ENCODE peak calls at places on chromosomes 3 and 15, in nine cellular contexts. One of them, this sample, is unnamed.

GRCh38 chr3:155778441-155778840 is 27.6 kb downstream of the C3orf33 start:
- DNase-seq in adipocyte: peak
- DNase-seq in T-helper 2 cell: no peak
- DNase-seq in RWPE1: no peak
- DNase-seq in dorsolateral prefrontal cortex: no peak
- DNase-seq in effector memory CD4-positive, alpha-beta T cell: no peak
- DNase-seq in CD4-positive, CD25-positive, alpha-beta regulatory T cell: no peak
- DNase-seq in Daoy: no peak
- DNase-seq in HT-29: no peak
- DNase-seq in this sample: peak

GRCh38 chr3:61997112-61997511 is 376.2 kb downstream of the FEZF2 start:
- DNase-seq in effector memory CD4-positive, alpha-beta T cell: no peak
- DNase-seq in dorsolateral prefrontal cortex: no peak
- DNase-seq in RWPE1: no peak
- DNase-seq in HT-29: no peak
- DNase-seq in adipocyte: no peak
- DNase-seq in T-helper 2 cell: no peak
- DNase-seq in CD4-positive, CD25-positive, alpha-beta regulatory T cell: no peak
- DNase-seq in Daoy: no peak
- DNase-seq in this sample: no peak

GRCh38 chr3:85632921-85633320 is 674.1 kb downstream of the CADM2 start:
- DNase-seq in Daoy: no peak
- DNase-seq in adipocyte: no peak
- DNase-seq in HT-29: no peak
- DNase-seq in effector memory CD4-positive, alpha-beta T cell: no peak
- DNase-seq in RWPE1: no peak
- DNase-seq in T-helper 2 cell: no peak
- DNase-seq in CD4-positive, CD25-positive, alpha-beta regulatory T cell: no peak
- DNase-seq in dorsolateral prefrontal cortex: no peak
- DNase-seq in this sample: no peak

GRCh38 chr3:194084284-194084683 is 51.7 kb upstream of the HES1 start:
- DNase-seq in RWPE1: no peak
- DNase-seq in CD4-positive, CD25-positive, alpha-beta regulatory T cell: peak
- DNase-seq in T-helper 2 cell: peak
- DNase-seq in HT-29: no peak
- DNase-seq in Daoy: no peak
- DNase-seq in effector memory CD4-positive, alpha-beta T cell: no peak
- DNase-seq in adipocyte: no peak
- DNase-seq in dorsolateral prefrontal cortex: no peak
- DNase-seq in this sample: no peak

GRCh38 chr3:30233924-30234666 is 372.3 kb upstream of the TGFBR2 start:
- DNase-seq in T-helper 2 cell: no peak
- DNase-seq in Daoy: no peak
- DNase-seq in adipocyte: no peak
- DNase-seq in CD4-positive, CD25-positive, alpha-beta regulatory T cell: no peak
- DNase-seq in HT-29: no peak
- DNase-seq in RWPE1: no peak
- DNase-seq in effector memory CD4-positive, alpha-beta T cell: no peak
- DNase-seq in dorsolateral prefrontal cortex: no peak
- DNase-seq in this sample: no peak

GRCh38 chr15:86394866-86395265 is 315.2 kb downstream of the AGBL1 start:
- DNase-seq in Daoy: no peak
- DNase-seq in adipocyte: no peak
- DNase-seq in T-helper 2 cell: no peak
- DNase-seq in CD4-positive, CD25-positive, alpha-beta regulatory T cell: no peak
- DNase-seq in effector memory CD4-positive, alpha-beta T cell: no peak
- DNase-seq in HT-29: no peak
- DNase-seq in dorsolateral prefrontal cortex: no peak
- DNase-seq in RWPE1: no peak
- DNase-seq in this sample: no peak

GRCh38 chr15:37517506-37517905 is 416.9 kb upstream of the TMCO5A start:
- DNase-seq in HT-29: no peak
- DNase-seq in Daoy: no peak
- DNase-seq in dorsolateral prefrontal cortex: no peak
- DNase-seq in effector memory CD4-positive, alpha-beta T cell: no peak
- DNase-seq in RWPE1: no peak
- DNase-seq in adipocyte: no peak
- DNase-seq in CD4-positive, CD25-positive, alpha-beta regulatory T cell: no peak
- DNase-seq in T-helper 2 cell: no peak
- DNase-seq in this sample: no peak

GRCh38 chr3:141345528-141345927 is 22.8 kb upstream of the ZBTB38 start:
- DNase-seq in RWPE1: no peak
- DNase-seq in dorsolateral prefrontal cortex: no peak
- DNase-seq in CD4-positive, CD25-positive, alpha-beta regulatory T cell: no peak
- DNase-seq in Daoy: no peak
- DNase-seq in HT-29: no peak
- DNase-seq in T-helper 2 cell: no peak
- DNase-seq in adipocyte: no peak
- DNase-seq in effector memory CD4-positive, alpha-beta T cell: no peak
- DNase-seq in this sample: no peak

GRCh38 chr3:2983987-2984724 is 126.0 kb downstream of the IL5RA start:
- DNase-seq in Daoy: no peak
- DNase-seq in HT-29: no peak
- DNase-seq in adipocyte: no peak
- DNase-seq in dorsolateral prefrontal cortex: no peak
- DNase-seq in T-helper 2 cell: no peak
- DNase-seq in RWPE1: no peak
- DNase-seq in CD4-positive, CD25-positive, alpha-beta regulatory T cell: no peak
- DNase-seq in effector memory CD4-positive, alpha-beta T cell: no peak
- DNase-seq in this sample: no peak

GRCh38 chr3:56890448-56891083 is 88.8 kb upstream of the ARHGEF3 start:
- DNase-seq in RWPE1: no peak
- DNase-seq in adipocyte: no peak
- DNase-seq in HT-29: no peak
- DNase-seq in CD4-positive, CD25-positive, alpha-beta regulatory T cell: peak
- DNase-seq in effector memory CD4-positive, alpha-beta T cell: no peak
- DNase-seq in dorsolateral prefrontal cortex: no peak
- DNase-seq in Daoy: no peak
- DNase-seq in T-helper 2 cell: no peak
- DNase-seq in this sample: peak

GRCh38 chr3:189803254-189803653 is 172.1 kb downstream of the TP63 start:
- DNase-seq in Daoy: no peak
- DNase-seq in adipocyte: no peak
- DNase-seq in RWPE1: no peak
- DNase-seq in HT-29: no peak
- DNase-seq in dorsolateral prefrontal cortex: no peak
- DNase-seq in CD4-positive, CD25-positive, alpha-beta regulatory T cell: no peak
- DNase-seq in effector memory CD4-positive, alpha-beta T cell: no peak
- DNase-seq in T-helper 2 cell: no peak
- DNase-seq in this sample: no peak

GRCh38 chr3:124997303-124998246 is 58.2 kb downstream of the HEG1 start:
- DNase-seq in effector memory CD4-positive, alpha-beta T cell: no peak
- DNase-seq in adipocyte: no peak
- DNase-seq in Daoy: no peak
- DNase-seq in dorsolateral prefrontal cortex: no peak
- DNase-seq in RWPE1: no peak
- DNase-seq in CD4-positive, CD25-positive, alpha-beta regulatory T cell: no peak
- DNase-seq in T-helper 2 cell: no peak
- DNase-seq in HT-29: no peak
- DNase-seq in this sample: no peak

GRCh38 chr3:18809640-18810305 is 338.5 kb upstream of the KCNH8 start:
- DNase-seq in CD4-positive, CD25-positive, alpha-beta regulatory T cell: peak
- DNase-seq in dorsolateral prefrontal cortex: no peak
- DNase-seq in adipocyte: no peak
- DNase-seq in RWPE1: no peak
- DNase-seq in HT-29: peak
- DNase-seq in T-helper 2 cell: no peak
- DNase-seq in effector memory CD4-positive, alpha-beta T cell: no peak
- DNase-seq in Daoy: no peak
- DNase-seq in this sample: no peak

GRCh38 chr3:134867277-134867676 is 72.2 kb downstream of the EPHB1 start:
- DNase-seq in RWPE1: no peak
- DNase-seq in CD4-positive, CD25-positive, alpha-beta regulatory T cell: no peak
- DNase-seq in dorsolateral prefrontal cortex: no peak
- DNase-seq in effector memory CD4-positive, alpha-beta T cell: no peak
- DNase-seq in T-helper 2 cell: no peak
- DNase-seq in adipocyte: no peak
- DNase-seq in HT-29: no peak
- DNase-seq in Daoy: no peak
- DNase-seq in this sample: no peak

GRCh38 chr15:101488300-101489164 is 975 bp downstream of the PCSK6 start:
- DNase-seq in RWPE1: no peak
- DNase-seq in HT-29: no peak
- DNase-seq in Daoy: no peak
- DNase-seq in dorsolateral prefrontal cortex: no peak
- DNase-seq in effector memory CD4-positive, alpha-beta T cell: no peak
- DNase-seq in adipocyte: no peak
- DNase-seq in CD4-positive, CD25-positive, alpha-beta regulatory T cell: no peak
- DNase-seq in T-helper 2 cell: no peak
- DNase-seq in this sample: no peak

GRCh38 chr3:134601539-134602439 is 49.0 kb downstream of the KY start:
- DNase-seq in adipocyte: peak
- DNase-seq in T-helper 2 cell: no peak
- DNase-seq in CD4-positive, CD25-positive, alpha-beta regulatory T cell: no peak
- DNase-seq in Daoy: peak
- DNase-seq in HT-29: no peak
- DNase-seq in RWPE1: no peak
- DNase-seq in effector memory CD4-positive, alpha-beta T cell: no peak
- DNase-seq in dorsolateral prefrontal cortex: peak
- DNase-seq in this sample: peak

GRCh38 chr3:33377931-33378330 is 62.3 kb downstream of the UBP1 start:
- DNase-seq in HT-29: no peak
- DNase-seq in dorsolateral prefrontal cortex: no peak
- DNase-seq in CD4-positive, CD25-positive, alpha-beta regulatory T cell: no peak
- DNase-seq in adipocyte: peak
- DNase-seq in Daoy: peak
- DNase-seq in T-helper 2 cell: no peak
- DNase-seq in RWPE1: no peak
- DNase-seq in effector memory CD4-positive, alpha-beta T cell: no peak
- DNase-seq in this sample: peak

GRCh38 chr15:34359416-34359815 is 7.6 kb downstream of the LPCAT4 start:
- DNase-seq in dorsolateral prefrontal cortex: no peak
- DNase-seq in effector memory CD4-positive, alpha-beta T cell: no peak
- DNase-seq in adipocyte: no peak
- DNase-seq in Daoy: no peak
- DNase-seq in T-helper 2 cell: no peak
- DNase-seq in CD4-positive, CD25-positive, alpha-beta regulatory T cell: no peak
- DNase-seq in RWPE1: peak
- DNase-seq in HT-29: peak
- DNase-seq in this sample: no peak

GRCh38 chr3:8095724-8096123 is 405.9 kb upstream of the LMCD1 start:
- DNase-seq in RWPE1: no peak
- DNase-seq in HT-29: peak
- DNase-seq in Daoy: no peak
- DNase-seq in T-helper 2 cell: no peak
- DNase-seq in CD4-positive, CD25-positive, alpha-beta regulatory T cell: no peak
- DNase-seq in effector memory CD4-positive, alpha-beta T cell: no peak
- DNase-seq in adipocyte: no peak
- DNase-seq in dorsolateral prefrontal cortex: no peak
- DNase-seq in this sample: peak

GRCh38 chr15:22918596-22919140 is 61.5 kb downstream of the CYFIP1 start:
- DNase-seq in Daoy: no peak
- DNase-seq in RWPE1: no peak
- DNase-seq in dorsolateral prefrontal cortex: no peak
- DNase-seq in adipocyte: no peak
- DNase-seq in T-helper 2 cell: no peak
- DNase-seq in CD4-positive, CD25-positive, alpha-beta regulatory T cell: no peak
- DNase-seq in effector memory CD4-positive, alpha-beta T cell: no peak
- DNase-seq in HT-29: no peak
- DNase-seq in this sample: no peak

GRCh38 chr15:68658151-68658550 is 79.4 kb downstream of the CORO2B start:
- DNase-seq in T-helper 2 cell: no peak
- DNase-seq in dorsolateral prefrontal cortex: peak
- DNase-seq in effector memory CD4-positive, alpha-beta T cell: no peak
- DNase-seq in RWPE1: no peak
- DNase-seq in Daoy: no peak
- DNase-seq in HT-29: no peak
- DNase-seq in CD4-positive, CD25-positive, alpha-beta regulatory T cell: no peak
- DNase-seq in adipocyte: no peak
- DNase-seq in this sample: no peak

GRCh38 chr3:114456742-114457141 is 162.9 kb downstream of the TIGIT start:
- DNase-seq in CD4-positive, CD25-positive, alpha-beta regulatory T cell: no peak
- DNase-seq in adipocyte: no peak
- DNase-seq in effector memory CD4-positive, alpha-beta T cell: no peak
- DNase-seq in dorsolateral prefrontal cortex: no peak
- DNase-seq in RWPE1: no peak
- DNase-seq in T-helper 2 cell: no peak
- DNase-seq in Daoy: no peak
- DNase-seq in HT-29: no peak
- DNase-seq in this sample: no peak

GRCh38 chr15:69973102-69973714 is 124.5 kb downstream of the TLE3 start:
- DNase-seq in HT-29: peak
- DNase-seq in T-helper 2 cell: peak
- DNase-seq in CD4-positive, CD25-positive, alpha-beta regulatory T cell: peak
- DNase-seq in RWPE1: peak
- DNase-seq in dorsolateral prefrontal cortex: no peak
- DNase-seq in adipocyte: peak
- DNase-seq in Daoy: peak
- DNase-seq in effector memory CD4-positive, alpha-beta T cell: no peak
- DNase-seq in this sample: peak

GRCh38 chr15:78537266-78537665 is 3.0 kb upstream of the PSMA4 start:
- DNase-seq in CD4-positive, CD25-positive, alpha-beta regulatory T cell: no peak
- DNase-seq in effector memory CD4-positive, alpha-beta T cell: no peak
- DNase-seq in RWPE1: no peak
- DNase-seq in T-helper 2 cell: no peak
- DNase-seq in dorsolateral prefrontal cortex: no peak
- DNase-seq in Daoy: no peak
- DNase-seq in HT-29: no peak
- DNase-seq in adipocyte: peak
- DNase-seq in this sample: peak

GRCh38 chr3:126959921-126960603 is 22.9 kb upstream of the PLXNA1 start:
- DNase-seq in CD4-positive, CD25-positive, alpha-beta regulatory T cell: no peak
- DNase-seq in HT-29: peak
- DNase-seq in Daoy: peak
- DNase-seq in RWPE1: peak
- DNase-seq in T-helper 2 cell: no peak
- DNase-seq in adipocyte: peak
- DNase-seq in effector memory CD4-positive, alpha-beta T cell: no peak
- DNase-seq in dorsolateral prefrontal cortex: peak
- DNase-seq in this sample: peak

GRCh38 chr3:172622916-172623700 is 87.8 kb downstream of the NCEH1 start:
- DNase-seq in HT-29: peak
- DNase-seq in RWPE1: peak
- DNase-seq in CD4-positive, CD25-positive, alpha-beta regulatory T cell: peak
- DNase-seq in Daoy: peak
- DNase-seq in effector memory CD4-positive, alpha-beta T cell: no peak
- DNase-seq in T-helper 2 cell: peak
- DNase-seq in dorsolateral prefrontal cortex: no peak
- DNase-seq in adipocyte: peak
- DNase-seq in this sample: no peak

GRCh38 chr15:77143606-77144005 is 72.7 kb upstream of the TSPAN3 start:
- DNase-seq in HT-29: no peak
- DNase-seq in dorsolateral prefrontal cortex: no peak
- DNase-seq in RWPE1: no peak
- DNase-seq in CD4-positive, CD25-positive, alpha-beta regulatory T cell: no peak
- DNase-seq in T-helper 2 cell: no peak
- DNase-seq in effector memory CD4-positive, alpha-beta T cell: no peak
- DNase-seq in adipocyte: no peak
- DNase-seq in Daoy: no peak
- DNase-seq in this sample: no peak

GRCh38 chr3:121545049-121545563 is 682 bp downstream of the POLQ start:
- DNase-seq in T-helper 2 cell: peak
- DNase-seq in adipocyte: peak
- DNase-seq in CD4-positive, CD25-positive, alpha-beta regulatory T cell: no peak
- DNase-seq in Daoy: no peak
- DNase-seq in HT-29: peak
- DNase-seq in effector memory CD4-positive, alpha-beta T cell: no peak
- DNase-seq in RWPE1: peak
- DNase-seq in dorsolateral prefrontal cortex: no peak
- DNase-seq in this sample: no peak

GRCh38 chr15:100733088-100733487 is 130.7 kb downstream of the ASB7 start:
- DNase-seq in HT-29: peak
- DNase-seq in CD4-positive, CD25-positive, alpha-beta regulatory T cell: no peak
- DNase-seq in RWPE1: no peak
- DNase-seq in Daoy: no peak
- DNase-seq in T-helper 2 cell: no peak
- DNase-seq in effector memory CD4-positive, alpha-beta T cell: no peak
- DNase-seq in adipocyte: peak
- DNase-seq in dorsolateral prefrontal cortex: peak
- DNase-seq in this sample: peak

GRCh38 chr3:137343283-137343682 is 385.5 kb downstream of the IL20RB start:
- DNase-seq in CD4-positive, CD25-positive, alpha-beta regulatory T cell: no peak
- DNase-seq in RWPE1: no peak
- DNase-seq in dorsolateral prefrontal cortex: no peak
- DNase-seq in effector memory CD4-positive, alpha-beta T cell: no peak
- DNase-seq in Daoy: no peak
- DNase-seq in adipocyte: no peak
- DNase-seq in HT-29: no peak
- DNase-seq in T-helper 2 cell: no peak
- DNase-seq in this sample: no peak

GRCh38 chr3:57890874-57891273 is 117.3 kb upstream of the FLNB start:
- DNase-seq in RWPE1: no peak
- DNase-seq in dorsolateral prefrontal cortex: no peak
- DNase-seq in T-helper 2 cell: no peak
- DNase-seq in adipocyte: no peak
- DNase-seq in HT-29: no peak
- DNase-seq in effector memory CD4-positive, alpha-beta T cell: no peak
- DNase-seq in CD4-positive, CD25-positive, alpha-beta regulatory T cell: no peak
- DNase-seq in Daoy: no peak
- DNase-seq in this sample: peak